ENCODE peak calls at places on chromosomes 11 and 22, in nine cellular contexts. One of them, this sample, is unnamed.

GRCh38 chr22:38645430-38645829 is 10.8 kb downstream of the FAM227A start:
- DNase-seq in endothelial cell: no peak
- DNase-seq in Calu3: no peak
- DNase-seq in heart right ventricle: no peak
- DNase-seq in bronchial epithelial cell: peak
- DNase-seq in CD8-positive, alpha-beta T cell: no peak
- DNase-seq in AG04450: no peak
- DNase-seq in left lung: no peak
- DNase-seq in brain microvascular endothelial cell: no peak
- DNase-seq in this sample: no peak

GRCh38 chr22:37569921-37570660 is 9.8 kb downstream of the LGALS2 start:
- DNase-seq in AG04450: no peak
- DNase-seq in left lung: no peak
- DNase-seq in CD8-positive, alpha-beta T cell: no peak
- DNase-seq in heart right ventricle: no peak
- DNase-seq in bronchial epithelial cell: no peak
- DNase-seq in endothelial cell: no peak
- DNase-seq in brain microvascular endothelial cell: no peak
- DNase-seq in Calu3: peak
- DNase-seq in this sample: no peak

GRCh38 chr11:75280227-75280671 is 39.7 kb downstream of the TPBGL start:
- DNase-seq in bronchial epithelial cell: peak
- DNase-seq in AG04450: peak
- DNase-seq in brain microvascular endothelial cell: peak
- DNase-seq in heart right ventricle: peak
- DNase-seq in left lung: no peak
- DNase-seq in CD8-positive, alpha-beta T cell: peak
- DNase-seq in Calu3: peak
- DNase-seq in endothelial cell: peak
- DNase-seq in this sample: peak

GRCh38 chr11:85682330-85683305 is 3.4 kb downstream of the CCDC89 start:
- DNase-seq in brain microvascular endothelial cell: peak
- DNase-seq in AG04450: peak
- DNase-seq in CD8-positive, alpha-beta T cell: peak
- DNase-seq in endothelial cell: no peak
- DNase-seq in heart right ventricle: peak
- DNase-seq in Calu3: no peak
- DNase-seq in bronchial epithelial cell: no peak
- DNase-seq in left lung: peak
- DNase-seq in this sample: no peak

GRCh38 chr11:40183073-40184064 is 1276.1 kb downstream of the LRRC4C start:
- DNase-seq in bronchial epithelial cell: no peak
- DNase-seq in left lung: no peak
- DNase-seq in Calu3: no peak
- DNase-seq in AG04450: no peak
- DNase-seq in CD8-positive, alpha-beta T cell: no peak
- DNase-seq in endothelial cell: no peak
- DNase-seq in brain microvascular endothelial cell: no peak
- DNase-seq in heart right ventricle: no peak
- DNase-seq in this sample: no peak

GRCh38 chr11:129278586-129279319 is 86.6 kb upstream of the ARHGAP32 start:
- DNase-seq in heart right ventricle: no peak
- DNase-seq in endothelial cell: peak
- DNase-seq in left lung: peak
- DNase-seq in bronchial epithelial cell: no peak
- DNase-seq in CD8-positive, alpha-beta T cell: no peak
- DNase-seq in Calu3: peak
- DNase-seq in brain microvascular endothelial cell: no peak
- DNase-seq in AG04450: no peak
- DNase-seq in this sample: no peak

GRCh38 chr22:31681625-31682345 is 19.8 kb upstream of the PISD start:
- DNase-seq in bronchial epithelial cell: no peak
- DNase-seq in brain microvascular endothelial cell: peak
- DNase-seq in CD8-positive, alpha-beta T cell: no peak
- DNase-seq in Calu3: no peak
- DNase-seq in heart right ventricle: no peak
- DNase-seq in endothelial cell: no peak
- DNase-seq in AG04450: no peak
- DNase-seq in left lung: no peak
- DNase-seq in this sample: peak

GRCh38 chr11:109884501-109884900 is 208.7 kb upstream of the ZC3H12C start:
- DNase-seq in left lung: no peak
- DNase-seq in endothelial cell: no peak
- DNase-seq in Calu3: no peak
- DNase-seq in bronchial epithelial cell: no peak
- DNase-seq in brain microvascular endothelial cell: no peak
- DNase-seq in CD8-positive, alpha-beta T cell: no peak
- DNase-seq in AG04450: no peak
- DNase-seq in heart right ventricle: no peak
- DNase-seq in this sample: no peak

GRCh38 chr11:57458060-57458409 is 2.3 kb upstream of the RTN4RL2 start:
- DNase-seq in AG04450: no peak
- DNase-seq in endothelial cell: no peak
- DNase-seq in bronchial epithelial cell: no peak
- DNase-seq in CD8-positive, alpha-beta T cell: no peak
- DNase-seq in brain microvascular endothelial cell: no peak
- DNase-seq in left lung: no peak
- DNase-seq in Calu3: no peak
- DNase-seq in heart right ventricle: no peak
- DNase-seq in this sample: no peak

GRCh38 chr22:44351685-44352377 is 39.1 kb upstream of the SHISAL1 start:
- DNase-seq in brain microvascular endothelial cell: peak
- DNase-seq in bronchial epithelial cell: peak
- DNase-seq in endothelial cell: no peak
- DNase-seq in Calu3: peak
- DNase-seq in heart right ventricle: no peak
- DNase-seq in CD8-positive, alpha-beta T cell: no peak
- DNase-seq in left lung: peak
- DNase-seq in AG04450: peak
- DNase-seq in this sample: peak
- TF ChIP-seq CTCF in brain microvascular endothelial cell: no peak
- TF ChIP-seq CTCF in bronchial epithelial cell: no peak
- TF ChIP-seq CTCF in endothelial cell: no peak
- TF ChIP-seq CTCF in Calu3: no peak
- TF ChIP-seq CTCF in heart right ventricle: no peak
- TF ChIP-seq CTCF in CD8-positive, alpha-beta T cell: no peak
- TF ChIP-seq CTCF in left lung: no peak
- TF ChIP-seq CTCF in AG04450: peak
- TF ChIP-seq CTCF in this sample: no peak

GRCh38 chr11:27703453-27703852 is 3.2 kb upstream of the BDNF start:
- DNase-seq in AG04450: no peak
- DNase-seq in left lung: no peak
- DNase-seq in bronchial epithelial cell: peak
- DNase-seq in heart right ventricle: no peak
- DNase-seq in endothelial cell: no peak
- DNase-seq in brain microvascular endothelial cell: peak
- DNase-seq in Calu3: no peak
- DNase-seq in CD8-positive, alpha-beta T cell: no peak
- DNase-seq in this sample: no peak

GRCh38 chr11:27701262-27702105 is 1.2 kb upstream of the BDNF start:
- DNase-seq in brain microvascular endothelial cell: peak
- DNase-seq in bronchial epithelial cell: no peak
- DNase-seq in AG04450: no peak
- DNase-seq in Calu3: peak
- DNase-seq in CD8-positive, alpha-beta T cell: no peak
- DNase-seq in endothelial cell: no peak
- DNase-seq in left lung: no peak
- DNase-seq in heart right ventricle: peak
- DNase-seq in this sample: no peak

GRCh38 chr11:27710536-27710935 is 10.3 kb upstream of the BDNF start:
- DNase-seq in left lung: no peak
- DNase-seq in Calu3: no peak
- DNase-seq in brain microvascular endothelial cell: no peak
- DNase-seq in bronchial epithelial cell: no peak
- DNase-seq in heart right ventricle: no peak
- DNase-seq in endothelial cell: no peak
- DNase-seq in AG04450: no peak
- DNase-seq in CD8-positive, alpha-beta T cell: no peak
- DNase-seq in this sample: no peak

GRCh38 chr11:27700351-27701261 is at the start of gene BDNF:
- DNase-seq in brain microvascular endothelial cell: no peak
- DNase-seq in AG04450: no peak
- DNase-seq in endothelial cell: no peak
- DNase-seq in heart right ventricle: no peak
- DNase-seq in bronchial epithelial cell: peak
- DNase-seq in left lung: no peak
- DNase-seq in Calu3: peak
- DNase-seq in CD8-positive, alpha-beta T cell: no peak
- DNase-seq in this sample: no peak

DNA sequence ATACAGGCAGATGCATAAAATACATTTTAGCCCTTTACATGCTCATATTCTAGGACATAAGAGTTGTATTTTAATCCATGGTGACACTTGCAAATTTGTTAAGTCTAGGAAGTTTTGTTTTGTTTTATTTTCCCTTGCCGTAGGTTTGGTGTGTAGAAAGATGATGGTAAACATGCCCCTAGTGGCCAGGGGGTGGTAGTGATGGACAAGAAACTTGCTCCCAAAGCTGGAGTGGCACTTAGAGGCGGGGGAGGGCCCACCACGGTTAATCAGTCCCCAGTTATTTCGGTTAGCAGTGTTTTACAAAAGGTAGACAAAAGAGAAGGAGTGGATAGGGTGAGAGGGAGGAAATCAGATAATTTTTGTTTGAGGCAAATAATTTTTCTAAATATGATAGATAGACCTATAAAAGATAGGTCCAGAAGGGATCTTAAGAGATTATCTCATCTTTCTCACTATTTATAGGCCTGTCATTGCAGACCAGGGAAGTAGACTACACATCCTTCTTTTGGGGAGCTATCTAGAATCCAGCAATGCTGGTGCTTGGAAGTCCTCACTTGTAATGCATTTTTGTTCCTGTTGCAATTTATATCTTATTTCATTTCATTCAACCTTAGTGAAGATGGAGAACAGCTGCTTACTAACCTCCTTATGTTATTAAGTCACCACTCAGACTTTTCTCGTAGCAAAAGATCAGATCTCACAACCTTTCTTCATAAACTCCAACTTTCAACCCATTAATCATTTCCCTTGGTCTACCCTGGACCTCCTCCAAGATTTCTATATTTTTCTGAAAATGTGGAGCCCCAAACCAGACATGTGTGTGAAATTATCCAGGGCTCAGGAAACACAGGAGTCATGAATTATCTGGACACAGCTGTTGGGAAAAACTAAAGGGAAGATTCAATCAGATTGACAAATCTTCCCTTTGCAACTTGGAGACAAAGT is 5.9 kb upstream of the BDNF start:
- DNase-seq in bronchial epithelial cell: peak
- DNase-seq in endothelial cell: no peak
- DNase-seq in CD8-positive, alpha-beta T cell: no peak
- DNase-seq in Calu3: peak
- DNase-seq in AG04450: no peak
- DNase-seq in heart right ventricle: no peak
- DNase-seq in brain microvascular endothelial cell: no peak
- DNase-seq in left lung: no peak
- DNase-seq in this sample: no peak
- TF ChIP-seq CTCF in bronchial epithelial cell: peak
- TF ChIP-seq CTCF in endothelial cell: peak
- TF ChIP-seq CTCF in CD8-positive, alpha-beta T cell: peak
- TF ChIP-seq CTCF in Calu3: peak
- TF ChIP-seq CTCF in AG04450: peak
- TF ChIP-seq CTCF in heart right ventricle: peak
- TF ChIP-seq CTCF in brain microvascular endothelial cell: peak
- TF ChIP-seq CTCF in left lung: peak
- TF ChIP-seq CTCF in this sample: peak

DNA sequence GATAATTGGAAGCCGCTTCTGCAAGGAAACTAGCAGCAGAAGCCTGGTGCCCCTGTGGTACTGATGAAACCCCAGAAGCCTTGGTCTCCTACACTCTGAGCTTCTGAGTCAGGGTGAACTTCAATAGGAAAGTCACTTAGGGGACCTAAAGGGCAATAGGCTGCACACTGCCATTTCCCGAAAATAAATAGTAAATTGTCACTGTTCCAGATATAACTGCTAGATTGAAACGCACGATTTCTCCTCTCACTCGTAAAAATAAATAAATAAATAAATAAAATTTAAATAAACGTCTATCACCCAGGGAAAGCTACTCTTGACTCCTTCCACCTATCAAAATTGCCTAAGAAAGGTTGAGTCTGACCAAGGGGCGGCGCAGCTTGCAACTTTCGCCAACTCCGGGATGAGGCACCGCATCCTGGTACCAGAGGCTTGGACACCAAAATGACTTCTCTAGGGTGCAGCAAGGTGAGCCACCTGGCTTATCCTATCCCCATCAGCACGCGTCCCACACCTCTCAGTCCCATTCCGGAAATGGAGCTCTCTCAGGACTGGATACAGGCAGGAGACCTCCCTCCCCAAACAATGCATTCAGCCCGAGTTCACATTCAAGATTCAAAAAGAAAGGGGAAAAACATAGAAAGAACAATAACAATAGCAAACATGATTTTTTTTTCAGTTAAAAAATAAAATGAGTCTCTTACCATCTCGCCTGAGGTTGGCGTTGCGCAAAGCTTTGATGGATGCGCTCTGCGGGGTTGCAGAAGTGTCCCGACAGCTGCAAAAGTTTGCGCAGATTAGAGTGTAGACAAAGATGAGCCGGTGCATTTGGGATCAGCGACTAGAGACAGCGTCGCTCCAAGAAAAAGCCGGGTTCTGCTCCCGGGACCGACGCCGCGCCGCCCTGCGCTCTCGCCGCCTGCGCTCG is 583 bp downstream of the PDGFD start:
- DNase-seq in heart right ventricle: peak
- DNase-seq in brain microvascular endothelial cell: no peak
- DNase-seq in endothelial cell: peak
- DNase-seq in Calu3: peak
- DNase-seq in left lung: peak
- DNase-seq in AG04450: no peak
- DNase-seq in bronchial epithelial cell: peak
- DNase-seq in CD8-positive, alpha-beta T cell: no peak
- DNase-seq in this sample: no peak
- TF ChIP-seq CTCF in heart right ventricle: no peak
- TF ChIP-seq CTCF in brain microvascular endothelial cell: peak
- TF ChIP-seq CTCF in endothelial cell: no peak
- TF ChIP-seq CTCF in Calu3: no peak
- TF ChIP-seq CTCF in left lung: no peak
- TF ChIP-seq CTCF in AG04450: peak
- TF ChIP-seq CTCF in bronchial epithelial cell: no peak
- TF ChIP-seq CTCF in CD8-positive, alpha-beta T cell: no peak
- TF ChIP-seq CTCF in this sample: no peak

DNA sequence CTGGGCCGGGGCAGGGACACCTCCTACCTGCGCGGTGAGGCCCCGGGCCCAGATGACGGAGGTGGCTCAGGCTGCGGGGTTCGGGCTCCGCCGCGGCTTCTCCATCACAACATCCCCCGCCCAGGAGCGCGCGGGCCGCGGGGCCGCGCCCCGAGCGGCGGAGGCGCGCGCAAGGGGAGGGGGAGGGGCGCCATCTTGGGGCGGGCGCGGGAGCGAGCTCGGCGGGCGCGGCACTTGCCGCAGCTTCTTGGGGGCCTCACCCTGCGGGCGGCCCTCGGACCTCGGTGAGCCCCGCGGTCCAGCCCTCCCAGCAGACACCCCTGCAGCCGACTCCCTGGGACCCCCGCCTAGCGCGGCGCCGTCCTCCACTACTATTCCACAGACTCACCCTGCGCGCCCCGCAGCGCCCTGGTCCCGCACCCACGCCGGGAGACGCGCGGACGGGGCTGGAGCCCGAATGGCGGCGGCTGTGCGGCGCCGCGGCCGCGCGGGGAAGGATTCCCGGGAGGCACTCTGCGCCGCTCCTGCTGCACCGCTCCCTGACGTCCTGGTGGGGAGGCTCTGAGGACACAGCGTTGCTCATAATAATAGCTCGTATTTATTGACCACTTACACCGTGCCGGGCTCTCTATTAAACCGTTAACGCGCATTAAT is at the start of gene APBB1:
- DNase-seq in CD8-positive, alpha-beta T cell: peak
- DNase-seq in left lung: peak
- DNase-seq in Calu3: peak
- DNase-seq in heart right ventricle: peak
- DNase-seq in AG04450: no peak
- DNase-seq in brain microvascular endothelial cell: peak
- DNase-seq in endothelial cell: peak
- DNase-seq in bronchial epithelial cell: no peak
- DNase-seq in this sample: no peak
- TF ChIP-seq CTCF in CD8-positive, alpha-beta T cell: no peak
- TF ChIP-seq CTCF in left lung: no peak
- TF ChIP-seq CTCF in Calu3: no peak
- TF ChIP-seq CTCF in heart right ventricle: no peak
- TF ChIP-seq CTCF in AG04450: peak
- TF ChIP-seq CTCF in brain microvascular endothelial cell: peak
- TF ChIP-seq CTCF in endothelial cell: no peak
- TF ChIP-seq CTCF in bronchial epithelial cell: no peak
- TF ChIP-seq CTCF in this sample: no peak